ENCODE peak calls at places on chromosomes 16 and 17, in seven cellular contexts. O, Q, T, B, U, X and C are unnamed samples.

GRCh38 chr17:70913086-70913485 is 743.8 kb downstream of the KCNJ2 start:
- DNase-seq in O (no peak), Q (no peak), T (no peak), B (no peak), U (no peak), X (no peak), C (no peak)

GRCh38 chr17:81081619-81082176 is 46.7 kb downstream of the BAIAP2 start:
- DNase-seq in O (no peak), Q (no peak), T (no peak), B (no peak), U (no peak), X (no peak), C (no peak)

GRCh38 chr16:3787924-3788661 is 70.8 kb upstream of the TRAP1 start:
- DNase-seq in O (no peak), Q (no peak), T (no peak), B (no peak), U (no peak), X (no peak), C (no peak)

GRCh38 chr17:13599168-13599577 is 2.6 kb downstream of the HS3ST3A1 start:
- DNase-seq in O (no peak), Q (no peak), T (no peak), B (no peak), U (no peak), X (no peak), C (no peak)

GRCh38 chr17:16377804-16378400 is 3.0 kb upstream of the UBB start:
- DNase-seq in O (no peak), Q (peak; percentile 47), T (no peak), B (no peak), U (peak; percentile 51), X (no peak), C (no peak)

GRCh38 chr17:75130632-75131277 is 787 bp downstream of the NT5C start:
- DNase-seq in O (peak; percentile 24), Q (peak; percentile 60), T (peak; percentile 44), B (no peak), U (peak; percentile 34), X (peak; percentile 49), C (peak; percentile 82)

GRCh38 chr16:11447836-11448235 is 102.6 kb downstream of the RMI2 start:
- DNase-seq in O (no peak), Q (no peak), T (no peak), B (no peak), U (no peak), X (no peak), C (no peak)

GRCh38 chr17:79933863-79934652 is 94.8 kb upstream of the CBX4 start:
- DNase-seq in O (no peak), Q (no peak), T (no peak), B (no peak), U (no peak), X (no peak), C (no peak)

GRCh38 chr17:2777242-2777867 is 18.9 kb upstream of the RAP1GAP2 start:
- DNase-seq in O (no peak), Q (no peak), T (no peak), B (no peak), U (no peak), X (no peak), C (no peak)

GRCh38 chr16:79845006-79845733 is 244.6 kb upstream of the MAF start:
- DNase-seq in O (no peak), Q (no peak), T (no peak), B (no peak), U (no peak), X (no peak), C (no peak)

GRCh38 chr16:68823401-68823800 is 19.9 kb upstream of the TANGO6 start:
- DNase-seq in O (no peak), Q (no peak), T (no peak), B (no peak), U (no peak), X (no peak), C (no peak)

GRCh38 chr17:80790981-80791742 is 200.5 kb upstream of the CHMP6 start:
- DNase-seq in O (no peak), Q (no peak), T (peak; percentile 57), B (no peak), U (no peak), X (no peak), C (no peak)

GRCh38 chr17:60249517-60249826 is 99.7 kb downstream of the CA4 start:
- DNase-seq in O (no peak), Q (no peak), T (no peak), B (no peak), U (no peak), X (no peak), C (no peak)

DNA sequence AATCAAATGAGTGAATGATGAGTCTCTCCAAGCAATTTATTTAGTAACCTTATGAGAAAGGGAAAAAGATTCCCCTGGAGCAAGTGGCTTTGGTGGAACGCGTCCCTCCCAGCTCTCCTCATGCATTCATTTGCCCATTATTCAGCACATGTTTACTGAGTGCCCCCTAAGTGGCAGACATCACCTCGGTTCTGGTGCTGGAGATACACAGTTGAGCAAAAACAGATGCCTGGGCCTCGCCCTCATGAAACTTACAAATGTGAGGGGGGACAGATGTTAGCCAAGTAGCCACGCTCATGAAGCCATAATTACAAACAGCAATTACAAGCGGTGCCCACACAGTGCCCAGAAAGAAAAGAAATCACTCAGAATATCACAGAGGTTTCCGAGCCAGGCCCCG is 45.1 kb upstream of the CIBAR2 start:
- DNase-seq in O (no peak), Q (no peak), T (no peak), B (no peak), U (no peak), X (no peak), C (no peak)
- H3K4me1 ChIP-seq in O (peaks cover 56% of the 10 kb centered on the region), Q (no peaks in the 10 kb centered on the region), T (peaks cover 9% of the 10 kb centered on the region), B (peaks cover 55% of the 10 kb centered on the region), U (no peaks in the 10 kb centered on the region), X (peaks cover 4% of the 10 kb centered on the region), C (no peaks in the 10 kb centered on the region)

GRCh38 chr16:75345711-75346110 is 87.6 kb downstream of the CFDP1 start:
- DNase-seq in O (no peak), Q (no peak), T (no peak), B (no peak), U (no peak), X (no peak), C (no peak)

GRCh38 chr16:75341934-75342811 is 90.7 kb upstream of the BCAR1 start:
- DNase-seq in O (no peak), Q (peak; percentile 26), T (no peak), B (no peak), U (no peak), X (no peak), C (no peak)

GRCh38 chr16:75343311-75343710 is 90.0 kb downstream of the CFDP1 start:
- DNase-seq in O (no peak), Q (no peak), T (no peak), B (no peak), U (no peak), X (no peak), C (no peak)

GRCh38 chr16:75337430-75337829 is 86.0 kb upstream of the BCAR1 start:
- DNase-seq in O (no peak), Q (no peak), T (no peak), B (no peak), U (no peak), X (no peak), C (peak; percentile 13)

DNA sequence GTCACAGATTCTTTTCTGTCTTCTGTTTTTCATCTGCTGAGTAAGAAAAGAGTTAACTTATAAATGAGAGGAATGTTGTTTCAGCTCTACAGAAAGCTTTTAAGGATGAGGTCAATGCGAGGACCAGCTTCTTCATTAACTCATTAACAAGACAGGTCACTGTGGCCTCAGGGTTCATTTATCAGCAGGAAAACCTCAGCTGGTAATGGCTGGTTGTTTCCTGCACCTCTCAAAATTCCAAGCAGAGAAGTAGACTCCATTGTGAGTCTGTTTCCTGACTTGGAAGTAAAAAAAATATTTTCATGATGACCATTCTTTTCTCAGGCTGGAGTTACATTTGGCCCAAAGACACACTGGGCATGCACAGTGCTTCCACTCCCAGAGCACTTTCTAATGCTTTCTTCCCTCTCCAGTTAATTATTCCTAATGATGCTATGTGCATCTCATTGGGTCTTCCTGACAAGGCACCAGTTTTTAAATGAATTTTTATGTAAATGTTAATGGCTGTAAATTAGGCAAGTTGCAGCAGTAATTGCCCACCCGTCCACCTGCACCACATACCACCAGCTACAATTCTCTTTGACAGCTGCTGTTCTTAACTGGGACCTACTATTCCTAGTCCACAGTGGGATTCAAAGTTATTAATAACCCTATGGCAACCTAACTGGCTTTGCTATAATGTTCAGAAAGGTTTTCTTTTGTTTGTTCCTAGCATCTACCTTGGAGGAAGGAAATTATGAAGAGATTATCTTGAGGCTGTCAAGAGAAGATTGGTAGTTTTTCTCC is 89.5 kb upstream of the BCAR1 start:
- DNase-seq in O (no peak), Q (no peak), T (no peak), B (no peak), U (no peak), X (no peak), C (no peak)
- H3K36me3 ChIP-seq in O (no peaks in the 10 kb centered on the region), Q (no peaks in the 10 kb centered on the region), T (no peaks in the 10 kb centered on the region), B (peaks cover 3% of the 10 kb centered on the region), U (no peaks in the 10 kb centered on the region), X (peaks cover 3% of the 10 kb centered on the region), C (no peaks in the 10 kb centered on the region)

DNA sequence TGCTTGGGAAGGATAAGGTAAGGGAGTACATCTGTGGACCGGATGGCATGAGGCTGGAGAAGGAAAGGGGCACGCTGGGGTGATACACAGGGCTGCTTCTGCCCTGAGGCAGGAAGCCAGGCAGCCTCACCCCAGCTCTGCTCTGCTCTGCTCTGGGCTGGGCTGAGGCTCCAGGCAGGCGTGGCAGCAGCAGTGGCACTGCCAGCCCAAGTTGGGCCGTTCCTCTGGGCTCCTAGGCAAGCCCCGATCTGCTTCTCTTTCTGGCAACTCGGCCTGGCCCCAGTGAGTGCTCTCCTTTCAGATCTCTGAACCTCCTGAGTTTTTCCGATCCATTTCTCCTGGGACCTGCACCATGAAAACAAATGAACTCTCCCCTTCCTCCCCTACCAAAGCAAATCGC is 44.9 kb downstream of the VAC14 start:
- DNase-seq in O (no peak), Q (no peak), T (no peak), B (no peak), U (no peak), X (no peak), C (no peak)
- H3K4me1 ChIP-seq in O (peaks cover 25% of the 10 kb centered on the region), Q (peaks cover 10% of the 10 kb centered on the region), T (no peaks in the 10 kb centered on the region), B (peaks cover 22% of the 10 kb centered on the region), U (no peaks in the 10 kb centered on the region), X (peaks cover 16% of the 10 kb centered on the region), C (no peaks in the 10 kb centered on the region)

GRCh38 chr17:59152925-59153324 is 2.1 kb downstream of the SKA2 start:
- DNase-seq in O (no peak), Q (no peak), T (no peak), B (no peak), U (no peak), X (no peak), C (no peak)

GRCh38 chr17:59149051-59149450 is 5.9 kb downstream of the SKA2 start:
- DNase-seq in O (no peak), Q (no peak), T (no peak), B (no peak), U (no peak), X (no peak), C (no peak)

GRCh38 chr17:59151591-59151990 is 3.4 kb downstream of the SKA2 start:
- DNase-seq in O (no peak), Q (no peak), T (no peak), B (no peak), U (no peak), X (no peak), C (no peak)

GRCh38 chr17:59149841-59150511 is 5.0 kb downstream of the SKA2 start:
- DNase-seq in O (no peak), Q (no peak), T (no peak), B (no peak), U (no peak), X (no peak), C (no peak)

DNA sequence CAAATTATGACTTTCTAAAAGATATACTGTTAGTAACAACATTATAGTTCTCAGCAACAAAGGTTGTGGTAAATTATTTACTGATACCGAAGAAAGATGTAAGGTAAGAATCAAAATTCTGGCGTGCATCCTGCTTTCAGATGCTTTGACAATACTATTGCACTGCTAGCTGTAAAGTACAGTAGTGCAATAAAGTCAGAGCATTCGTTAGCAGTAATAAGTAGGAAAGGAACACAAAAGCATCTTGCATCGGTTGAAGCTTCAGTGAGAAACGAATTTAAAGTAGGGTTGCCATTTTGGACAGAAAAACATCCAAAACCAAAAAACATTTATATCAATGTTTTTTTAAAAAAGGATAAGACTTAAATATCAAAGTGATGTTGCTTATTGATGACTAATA is 4.0 kb downstream of the SKA2 start:
- DNase-seq in O (no peak), Q (no peak), T (peak; percentile 9), B (no peak), U (no peak), X (no peak), C (no peak)
- H3K36me3 ChIP-seq in O (no peaks in the 10 kb centered on the region), Q (no peaks in the 10 kb centered on the region), T (no peaks in the 10 kb centered on the region), B (no peaks in the 10 kb centered on the region), U (no peaks in the 10 kb centered on the region), X (no peaks in the 10 kb centered on the region), C (no peaks in the 10 kb centered on the region)